ENCODE peak calls at places on chromosomes 6 and 20, in seven cellular contexts. F is GM23338, H is HCT116, J is GM23248, L is MM.1S, T is PC-3, R is neural progenitor cell. E is an unnamed sample.

GRCh38 chr20:36311141-36311853 is 5.2 kb downstream of the DLGAP4 start:
- DNase-seq in J (peak), F (no peak), H (no peak), L (no peak), T (no peak), R (no peak), E (no peak)

GRCh38 chr6:134714679-134715078 is 235.2 kb downstream of the ALDH8A1 start:
- DNase-seq in R (no peak), H (no peak), F (no peak), T (peak), L (no peak), J (peak), E (peak)

GRCh38 chr6:127554435-127555006 is 22.5 kb upstream of the C6orf58 start:
- DNase-seq in R (peak), H (peak), T (peak), L (peak), J (peak), F (peak), E (peak)

GRCh38 chr6:28589952-28590340 is 64.3 kb downstream of the GPX5 start:
- DNase-seq in F (peak), J (peak), R (peak), T (no peak), H (no peak), L (no peak), E (peak)

GRCh38 chr20:9574182-9574581 is 59.8 kb downstream of the LAMP5 start:
- DNase-seq in L (no peak), R (peak), H (no peak), T (no peak), F (peak), J (no peak), E (no peak)

GRCh38 chr20:49843139-49843538 is 30.5 kb downstream of the SLC9A8 start:
- DNase-seq in J (no peak), H (no peak), F (no peak), L (no peak), T (no peak), R (no peak), E (no peak)

GRCh38 chr20:62741701-62742491 is 33.3 kb downstream of the NTSR1 start:
- DNase-seq in J (no peak), F (no peak), R (no peak), L (no peak), T (no peak), H (no peak), E (no peak)

GRCh38 chr6:11207199-11207968 is 25.1 kb downstream of the NEDD9 start:
- DNase-seq in H (peak), F (no peak), T (peak), R (no peak), L (no peak), J (peak), E (peak)

GRCh38 chr6:44028767-44029166 is 98.5 kb downstream of the MRPL14 start:
- DNase-seq in L (no peak), H (no peak), J (peak), R (no peak), F (no peak), T (peak), E (no peak)

GRCh38 chr20:6824401-6824800 is 56.9 kb downstream of the BMP2 start:
- DNase-seq in L (no peak), T (peak), J (no peak), R (no peak), F (no peak), H (no peak), E (no peak)

GRCh38 chr6:99933129-99933528 is 60.9 kb downstream of the MCHR2 start:
- DNase-seq in L (no peak), T (peak), H (no peak), R (no peak), J (peak), F (no peak), E (no peak)

GRCh38 chr6:21003780-21004541 is 469.7 kb downstream of the CDKAL1 start:
- DNase-seq in L (peak), J (peak), F (peak), R (no peak), H (no peak), T (peak), E (no peak)

GRCh38 chr6:98272061-98272460 is 562.3 kb upstream of the POU3F2 start:
- DNase-seq in J (no peak), R (no peak), L (no peak), H (no peak), T (no peak), F (no peak), E (no peak)

GRCh38 chr20:15889073-15889923 is 684.0 kb downstream of the KIF16B start:
- DNase-seq in T (no peak), H (no peak), R (no peak), L (no peak), F (no peak), J (no peak), E (peak)

GRCh38 chr20:55264825-55265224 is 740.5 kb downstream of the CBLN4 start:
- DNase-seq in F (no peak), R (no peak), J (no peak), T (no peak), H (no peak), L (no peak), E (no peak)

DNA sequence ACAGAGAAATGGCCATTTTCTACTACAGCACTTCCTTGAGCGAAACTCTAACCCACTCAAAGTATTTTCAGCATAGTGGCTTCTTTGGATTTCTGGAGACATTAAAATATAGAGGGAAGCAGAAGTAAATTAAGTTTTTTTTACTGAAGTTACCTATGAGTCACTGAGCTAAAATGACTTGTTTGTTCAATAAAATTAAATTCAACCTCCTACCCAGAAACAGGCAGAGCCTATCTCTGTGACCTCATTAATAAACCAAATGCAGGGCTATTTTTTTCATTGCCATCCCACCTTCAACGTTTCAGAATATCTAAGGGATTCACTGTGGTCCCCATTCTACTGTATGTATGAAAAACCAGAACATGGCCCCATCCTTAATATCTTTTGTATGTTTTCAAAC is 133.0 kb downstream of the MTFR2 start:
- DNase-seq in L (no peak), J (peak), R (no peak), H (no peak), T (peak), F (no peak), E (no peak)
- TF ChIP-seq EZH2phosphoT487 in L (no peak), J (no peak), R (no peak), H (no peak), T (no peak), F (no peak), E (no peak)

DNA sequence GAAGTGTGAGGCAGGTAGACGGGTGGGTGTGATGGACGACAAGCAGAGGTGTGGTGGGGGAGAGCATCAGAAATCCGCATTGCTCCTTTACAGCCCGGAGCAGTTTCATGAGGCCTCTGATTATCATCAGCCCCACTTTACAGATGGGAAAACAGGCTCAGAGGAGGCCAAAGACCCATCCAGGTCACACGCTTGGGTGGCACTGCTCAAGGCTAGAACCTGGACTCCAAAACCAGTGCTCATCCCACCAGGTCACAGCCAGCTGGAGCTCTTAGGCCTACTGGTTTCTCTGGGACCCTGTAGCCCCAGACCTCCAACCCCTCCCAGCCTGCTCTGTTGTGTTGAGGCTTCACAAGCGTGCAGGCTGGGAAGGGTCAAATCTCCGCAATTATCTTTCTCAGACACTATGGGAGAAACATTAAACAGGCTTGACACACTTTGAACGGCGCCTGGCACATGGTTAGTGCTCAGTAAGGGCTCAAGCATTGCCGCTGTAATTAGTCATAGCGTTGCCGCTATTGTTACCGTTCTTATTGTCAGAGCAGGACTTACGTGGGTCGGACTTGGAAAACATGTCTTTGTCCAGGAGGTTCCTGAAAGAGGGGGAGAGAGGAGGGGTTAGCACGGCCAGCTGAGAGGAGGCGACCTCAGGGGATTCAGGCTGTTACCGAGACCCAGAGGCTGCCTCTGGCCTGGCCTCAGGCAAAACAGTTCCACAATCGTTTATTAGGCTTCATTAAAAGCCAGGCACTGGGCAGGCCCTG is 16.6 kb downstream of the CPNE5 start:
- DNase-seq in L (no peak), R (peak), F (no peak), H (no peak), J (no peak), T (no peak), E (no peak)
- H3K4me2 ChIP-seq in L (no peak), R (peak), F (no peak), H (no peak), J (no peak), T (no peak), E (no peak)

DNA sequence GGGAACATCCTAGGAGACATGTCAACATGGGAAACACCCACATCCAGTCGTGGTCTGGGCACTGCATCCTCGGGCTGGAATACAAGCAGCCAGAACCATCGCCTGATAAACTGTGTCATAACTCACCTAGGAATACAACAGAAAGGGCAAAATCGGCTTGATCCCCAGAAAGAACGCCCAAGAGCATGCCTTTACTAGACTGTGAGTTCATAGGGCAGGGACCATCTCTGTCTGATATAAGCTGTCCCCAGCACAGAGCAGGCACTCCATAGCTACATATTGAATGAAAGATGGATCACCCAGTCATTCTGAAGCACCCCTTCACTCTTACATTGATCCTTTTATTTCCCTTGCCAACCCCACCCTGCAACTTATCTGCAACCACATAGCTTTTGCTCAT is 23.8 kb downstream of the RIPOR2 start:
- DNase-seq in H (no peak), L (no peak), F (no peak), R (no peak), T (no peak), J (no peak), E (no peak)
- TF ChIP-seq EZH2 in H (no peak), L (no peak), F (no peak), R (no peak), T (no peak), J (no peak), E (no peak)

GRCh38 chr6:31351734-31352496 is 5.1 kb downstream of the HLA-B start:
- DNase-seq in F (no peak), H (no peak), R (no peak), T (no peak), J (no peak), L (no peak), E (no peak)

GRCh38 chr6:31354248-31354647 is 2.7 kb downstream of the HLA-B start:
- DNase-seq in J (no peak), L (no peak), T (no peak), F (no peak), H (no peak), R (no peak), E (no peak)

GRCh38 chr6:31350973-31351733 is 5.8 kb downstream of the HLA-B start:
- DNase-seq in J (no peak), H (no peak), F (no peak), R (no peak), L (no peak), T (no peak), E (no peak)

GRCh38 chr6:31353508-31353907 is 3.5 kb downstream of the HLA-B start:
- DNase-seq in L (no peak), R (no peak), H (no peak), F (no peak), J (no peak), T (no peak), E (no peak)

DNA sequence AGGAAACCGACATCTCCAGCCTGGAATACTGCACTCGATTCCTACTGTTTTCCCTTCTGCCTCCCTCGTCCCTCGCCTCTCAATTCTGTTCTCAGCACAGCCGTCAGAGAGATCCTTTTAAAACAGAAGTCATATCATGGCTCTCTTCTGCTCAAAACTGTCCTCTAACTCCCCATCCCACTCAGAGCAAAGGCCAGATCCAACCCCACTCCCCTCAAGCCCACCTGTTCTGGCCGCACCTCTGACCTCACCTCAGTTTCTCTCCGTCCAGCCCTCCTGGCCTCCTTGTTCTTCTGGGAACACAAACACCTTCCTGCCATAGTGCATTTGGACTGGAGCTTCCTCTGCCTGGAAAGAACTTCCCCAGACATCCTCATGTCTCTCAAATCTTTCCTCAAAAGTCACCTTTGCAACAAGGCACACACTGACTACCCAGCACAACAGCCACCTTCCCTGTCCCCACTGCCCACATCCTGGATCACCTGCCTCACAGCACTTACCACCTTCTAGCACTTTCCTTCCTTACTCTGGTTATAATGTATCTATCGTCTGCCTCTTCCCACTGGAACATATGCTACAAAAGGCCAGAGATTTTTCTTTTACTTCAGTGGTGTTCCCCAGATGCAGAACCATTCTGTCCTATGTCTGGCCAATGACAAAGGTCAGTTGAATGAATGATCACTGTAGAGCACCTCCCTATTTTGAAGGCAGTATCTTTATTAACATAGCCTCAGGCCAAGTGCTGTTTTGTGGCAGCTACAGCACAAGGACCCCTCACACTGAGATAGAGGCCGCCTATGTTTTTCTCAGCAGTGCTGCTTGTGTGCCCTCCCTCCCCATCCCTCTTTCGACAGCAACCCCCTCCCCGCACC is 4.2 kb downstream of the HLA-B start:
- DNase-seq in J (no peak), T (no peak), H (no peak), R (no peak), F (no peak), L (no peak), E (no peak)
- TF ChIP-seq EZH2phosphoT487 in J (no peak), T (no peak), H (no peak), R (no peak), F (no peak), L (no peak), E (no peak)

GRCh38 chr6:94464018-94464510 is 1044.7 kb upstream of the EPHA7 start:
- DNase-seq in F (peak), H (no peak), L (no peak), R (no peak), T (no peak), J (no peak), E (no peak)
- H3K4me2 ChIP-seq in F (peak), H (no peak), L (no peak), R (no peak), T (no peak), J (no peak), E (no peak)

DNA sequence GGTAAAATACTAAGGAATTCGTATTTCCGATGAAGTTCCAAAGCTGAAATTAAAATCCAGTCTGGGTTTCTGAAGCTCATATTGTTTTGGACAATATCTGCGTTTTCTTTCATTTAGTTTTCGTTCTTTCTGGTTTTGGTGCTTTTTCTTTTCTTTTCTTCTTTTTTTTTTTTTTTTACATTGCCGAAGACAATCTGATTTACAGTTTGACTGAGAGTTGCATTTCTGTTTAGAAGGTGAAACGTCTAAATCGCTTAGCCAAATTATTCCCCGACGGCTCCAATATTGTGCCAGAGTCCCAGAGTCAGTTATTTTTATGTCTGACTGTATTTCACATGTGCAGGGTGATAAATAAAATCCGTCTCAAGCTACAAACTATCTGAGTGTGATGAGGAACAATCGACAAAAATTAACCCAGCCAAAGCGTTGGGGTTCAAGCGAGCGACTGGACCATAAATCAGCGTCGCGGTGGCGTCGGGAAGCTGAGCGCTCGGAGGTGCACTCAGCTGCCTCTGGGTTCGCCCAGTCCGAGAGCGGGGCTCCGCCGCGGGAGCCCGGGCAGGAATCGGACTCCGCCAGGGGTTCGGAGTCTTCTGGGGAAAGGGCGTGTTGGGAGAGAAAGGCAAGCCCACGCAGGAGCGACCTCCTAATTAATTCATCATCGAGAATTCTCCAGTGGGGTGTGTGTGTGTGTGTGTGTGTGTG is 8.2 kb upstream of the TBX18 start:
- DNase-seq in H (no peak), J (peak), R (peak), L (no peak), T (no peak), F (peak), E (no peak)
- TF ChIP-seq EZH2 in H (no peak), J (no peak), R (peak), L (no peak), T (no peak), F (peak), E (peak)

GRCh38 chr6:13478525-13478962 is 8.9 kb downstream of the GFOD1 start:
- DNase-seq in J (no peak), L (no peak), T (no peak), H (no peak), R (no peak), F (no peak), E (no peak)
- TF ChIP-seq EZH2phosphoT487 in J (no peak), L (no peak), T (no peak), H (no peak), R (no peak), F (no peak), E (no peak)

DNA sequence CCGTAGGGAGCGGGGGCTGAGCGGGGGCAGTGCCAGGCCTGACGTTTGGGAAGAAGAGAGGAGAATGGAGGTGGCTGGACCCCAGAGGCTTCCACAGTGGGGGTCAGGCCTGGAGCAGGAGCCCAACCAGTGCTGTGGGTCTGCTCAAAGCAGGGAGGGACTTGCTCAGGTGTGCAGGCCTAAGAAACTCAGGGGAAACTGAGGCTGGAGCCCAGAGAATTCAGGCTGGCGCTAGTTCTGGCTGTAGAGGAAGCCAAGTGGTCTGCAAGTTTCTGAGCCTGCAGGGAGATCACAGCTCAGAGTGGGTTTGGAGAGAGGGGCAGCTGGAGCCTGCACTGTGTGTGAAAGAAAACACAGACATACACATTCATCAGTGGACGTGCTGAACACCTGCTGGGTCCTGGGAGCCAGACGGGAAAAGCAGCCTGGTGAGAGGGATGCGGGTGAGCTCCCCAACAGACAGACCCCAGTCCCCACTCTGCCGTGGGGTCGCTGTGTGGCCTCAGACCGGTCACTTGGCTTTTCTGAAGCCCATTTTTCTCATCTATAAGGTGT is 17.7 kb upstream of the FOXP4 start:
- DNase-seq in F (no peak), T (no peak), L (no peak), H (no peak), R (no peak), J (no peak), E (no peak)
- H3K4me2 ChIP-seq in F (peak), T (peak), L (no peak), H (no peak), R (peak), J (no peak), E (peak)

DNA sequence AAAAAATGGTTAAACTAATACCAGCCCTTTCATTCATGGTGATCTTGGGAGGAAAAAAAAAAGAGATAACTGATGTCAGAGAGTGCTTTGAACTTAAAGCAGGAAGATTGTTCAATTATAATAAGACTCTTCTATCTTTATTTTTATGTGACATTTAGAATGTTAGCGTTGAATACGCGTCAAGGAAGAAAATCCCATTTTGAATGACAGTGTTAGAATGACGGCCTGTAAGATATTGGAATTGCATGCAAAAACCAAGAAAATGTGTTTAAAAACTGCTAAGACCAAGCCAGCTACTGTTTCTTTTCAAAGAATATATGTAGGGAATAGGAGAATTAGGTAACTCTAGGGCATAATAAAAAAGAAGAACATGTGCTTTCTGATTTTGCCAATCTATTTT is 123.0 kb downstream of the CARMIL1 start:
- DNase-seq in T (no peak), H (no peak), R (no peak), F (no peak), J (no peak), L (no peak), E (no peak)
- TF ChIP-seq EZH2 in T (no peak), H (no peak), R (no peak), F (no peak), J (no peak), L (no peak), E (no peak)